ENCODE peak calls at places on chromosomes 7 and 10, in ten cellular contexts. One of them, this sample, is unnamed.

GRCh38 chr7:152481082-152481481 is 45.3 kb upstream of the KMT2C start:
- DNase-seq in heart left ventricle: no peak
- DNase-seq in gastrocnemius medialis: no peak
- DNase-seq in adrenal gland: no peak
- DNase-seq in neural progenitor cell: no peak
- DNase-seq in thoracic aorta: no peak
- DNase-seq in colonic mucosa: no peak
- DNase-seq in stomach: no peak
- DNase-seq in hepatocyte: no peak
- DNase-seq in spleen: no peak
- DNase-seq in this sample: no peak

GRCh38 chr10:6064119-6064518 is 2.0 kb upstream of the IL2RA start:
- DNase-seq in heart left ventricle: no peak
- DNase-seq in gastrocnemius medialis: no peak
- DNase-seq in adrenal gland: no peak
- DNase-seq in neural progenitor cell: no peak
- DNase-seq in thoracic aorta: no peak
- DNase-seq in colonic mucosa: no peak
- DNase-seq in stomach: peak; percentile 8
- DNase-seq in hepatocyte: no peak
- DNase-seq in spleen: no peak
- DNase-seq in this sample: no peak

GRCh38 chr7:65342723-65343629 is 30.7 kb upstream of the ZNF92 start:
- DNase-seq in heart left ventricle: no peak
- DNase-seq in gastrocnemius medialis: no peak
- DNase-seq in adrenal gland: no peak
- DNase-seq in neural progenitor cell: no peak
- DNase-seq in thoracic aorta: no peak
- DNase-seq in colonic mucosa: no peak
- DNase-seq in stomach: no peak
- DNase-seq in hepatocyte: peak; percentile 19
- DNase-seq in spleen: no peak
- DNase-seq in this sample: no peak

GRCh38 chr7:16962986-16963385 is 81.2 kb upstream of the AGR3 start:
- DNase-seq in heart left ventricle: no peak
- DNase-seq in gastrocnemius medialis: no peak
- DNase-seq in adrenal gland: no peak
- DNase-seq in neural progenitor cell: no peak
- DNase-seq in thoracic aorta: no peak
- DNase-seq in colonic mucosa: no peak
- DNase-seq in stomach: no peak
- DNase-seq in hepatocyte: no peak
- DNase-seq in spleen: no peak
- DNase-seq in this sample: no peak

GRCh38 chr10:131062621-131063260 is 248.8 kb downstream of the TCERG1L start:
- DNase-seq in heart left ventricle: no peak
- DNase-seq in gastrocnemius medialis: no peak
- DNase-seq in adrenal gland: no peak
- DNase-seq in neural progenitor cell: no peak
- DNase-seq in thoracic aorta: no peak
- DNase-seq in colonic mucosa: no peak
- DNase-seq in stomach: no peak
- DNase-seq in hepatocyte: no peak
- DNase-seq in spleen: peak; percentile 54
- DNase-seq in this sample: no peak

GRCh38 chr7:20320786-20321185 is 9.9 kb upstream of the ITGB8 start:
- DNase-seq in heart left ventricle: no peak
- DNase-seq in gastrocnemius medialis: no peak
- DNase-seq in adrenal gland: no peak
- DNase-seq in neural progenitor cell: no peak
- DNase-seq in thoracic aorta: no peak
- DNase-seq in colonic mucosa: no peak
- DNase-seq in stomach: no peak
- DNase-seq in hepatocyte: no peak
- DNase-seq in spleen: no peak
- DNase-seq in this sample: no peak

GRCh38 chr7:155795401-155795800 is 16.9 kb downstream of the SHH start:
- DNase-seq in heart left ventricle: no peak
- DNase-seq in gastrocnemius medialis: no peak
- DNase-seq in adrenal gland: no peak
- DNase-seq in neural progenitor cell: no peak
- DNase-seq in thoracic aorta: no peak
- DNase-seq in colonic mucosa: no peak
- DNase-seq in stomach: no peak
- DNase-seq in hepatocyte: no peak
- DNase-seq in spleen: peak; percentile 63
- DNase-seq in this sample: no peak

GRCh38 chr10:21078410-21079329 is 181.6 kb upstream of the NEBL start:
- DNase-seq in heart left ventricle: peak; percentile 67
- DNase-seq in gastrocnemius medialis: peak; percentile 27
- DNase-seq in adrenal gland: peak; percentile 55
- DNase-seq in neural progenitor cell: peak; percentile 88
- DNase-seq in thoracic aorta: no peak
- DNase-seq in colonic mucosa: peak; percentile 65
- DNase-seq in stomach: peak; percentile 64
- DNase-seq in hepatocyte: peak; percentile 80
- DNase-seq in spleen: no peak
- DNase-seq in this sample: peak; percentile 50

GRCh38 chr7:70156052-70156451 is 557.8 kb downstream of the AUTS2 start:
- DNase-seq in heart left ventricle: no peak
- DNase-seq in gastrocnemius medialis: peak; percentile 59
- DNase-seq in adrenal gland: no peak
- DNase-seq in neural progenitor cell: no peak
- DNase-seq in thoracic aorta: no peak
- DNase-seq in colonic mucosa: no peak
- DNase-seq in stomach: no peak
- DNase-seq in hepatocyte: no peak
- DNase-seq in spleen: no peak
- DNase-seq in this sample: no peak

GRCh38 chr10:29666201-29666600 is 31.4 kb upstream of the SVIL start:
- DNase-seq in heart left ventricle: no peak
- DNase-seq in gastrocnemius medialis: no peak
- DNase-seq in adrenal gland: no peak
- DNase-seq in neural progenitor cell: no peak
- DNase-seq in thoracic aorta: no peak
- DNase-seq in colonic mucosa: no peak
- DNase-seq in stomach: no peak
- DNase-seq in hepatocyte: no peak
- DNase-seq in spleen: no peak
- DNase-seq in this sample: no peak

GRCh38 chr10:12473491-12473890 is 124.1 kb downstream of the CAMK1D start:
- DNase-seq in heart left ventricle: no peak
- DNase-seq in gastrocnemius medialis: no peak
- DNase-seq in adrenal gland: no peak
- DNase-seq in neural progenitor cell: no peak
- DNase-seq in thoracic aorta: no peak
- DNase-seq in colonic mucosa: no peak
- DNase-seq in stomach: no peak
- DNase-seq in hepatocyte: no peak
- DNase-seq in spleen: peak; percentile 64
- DNase-seq in this sample: no peak
- H3K27ac ChIP-seq in heart left ventricle: no peak overlapping the region
- H3K27ac ChIP-seq in gastrocnemius medialis: no peak overlapping the region
- H3K27ac ChIP-seq in adrenal gland: no peak overlapping the region
- H3K27ac ChIP-seq in neural progenitor cell: no peak overlapping the region
- H3K27ac ChIP-seq in thoracic aorta: no peak overlapping the region
- H3K27ac ChIP-seq in colonic mucosa: peak overlapping the region; percentile 32
- H3K27ac ChIP-seq in stomach: no peak overlapping the region
- H3K27ac ChIP-seq in hepatocyte: no peak overlapping the region
- H3K27ac ChIP-seq in spleen: no peak overlapping the region
- H3K27ac ChIP-seq in this sample: no peak overlapping the region

GRCh38 chr7:99490878-99491277 is 9.2 kb downstream of the ZNF394 start:
- DNase-seq in heart left ventricle: no peak
- DNase-seq in gastrocnemius medialis: no peak
- DNase-seq in adrenal gland: no peak
- DNase-seq in neural progenitor cell: no peak
- DNase-seq in thoracic aorta: no peak
- DNase-seq in colonic mucosa: no peak
- DNase-seq in stomach: no peak
- DNase-seq in hepatocyte: no peak
- DNase-seq in spleen: peak; percentile 24
- DNase-seq in this sample: no peak
- H3K36me3 ChIP-seq in heart left ventricle: peaks cover 17% of the 10 kb centered on the region
- H3K36me3 ChIP-seq in gastrocnemius medialis: peaks cover 9% of the 10 kb centered on the region
- H3K36me3 ChIP-seq in adrenal gland: no peaks in the 10 kb centered on the region
- H3K36me3 ChIP-seq in neural progenitor cell: peaks cover 15% of the 10 kb centered on the region
- H3K36me3 ChIP-seq in thoracic aorta: peaks cover 23% of the 10 kb centered on the region
- H3K36me3 ChIP-seq in colonic mucosa: peaks cover 20% of the 10 kb centered on the region
- H3K36me3 ChIP-seq in stomach: peaks cover 67% of the 10 kb centered on the region
- H3K36me3 ChIP-seq in hepatocyte: peaks cover 14% of the 10 kb centered on the region
- H3K36me3 ChIP-seq in spleen: peaks cover 52% of the 10 kb centered on the region
- H3K36me3 ChIP-seq in this sample: peaks cover 22% of the 10 kb centered on the region

GRCh38 chr7:42886129-42886528 is 25.7 kb downstream of the C7orf25 start:
- DNase-seq in heart left ventricle: no peak
- DNase-seq in gastrocnemius medialis: no peak
- DNase-seq in adrenal gland: no peak
- DNase-seq in neural progenitor cell: no peak
- DNase-seq in thoracic aorta: no peak
- DNase-seq in colonic mucosa: no peak
- DNase-seq in stomach: no peak
- DNase-seq in hepatocyte: no peak
- DNase-seq in spleen: no peak
- DNase-seq in this sample: no peak
- TF ChIP-seq CTCF in heart left ventricle: no peak
- TF ChIP-seq CTCF in gastrocnemius medialis: no peak
- TF ChIP-seq CTCF in adrenal gland: no peak
- TF ChIP-seq CTCF in neural progenitor cell: peak; percentile 49
- TF ChIP-seq CTCF in thoracic aorta: no peak
- TF ChIP-seq CTCF in colonic mucosa: no peak
- TF ChIP-seq CTCF in stomach: no peak
- TF ChIP-seq CTCF in hepatocyte: peak; percentile 35
- TF ChIP-seq CTCF in spleen: peak; percentile 19
- TF ChIP-seq CTCF in this sample: no peak

DNA sequence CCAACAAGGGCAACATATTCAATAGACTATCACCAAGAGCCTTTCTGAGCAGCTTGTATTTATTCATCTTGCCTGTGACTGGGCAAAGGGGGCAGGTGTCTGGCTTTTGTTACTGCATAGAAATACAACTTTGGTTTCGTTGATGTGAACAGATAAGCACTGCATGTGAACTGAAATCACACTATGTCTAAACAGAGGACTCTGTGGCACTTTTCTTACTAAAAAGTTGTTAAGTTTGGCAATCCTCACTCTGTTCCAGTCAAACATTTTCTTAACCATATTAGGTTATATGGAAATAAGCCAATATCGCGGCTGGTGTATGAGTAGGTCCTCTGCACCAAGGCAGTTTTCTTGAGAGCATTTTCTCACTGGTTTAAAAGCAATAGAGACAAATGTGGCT is 48.5 kb downstream of the CALD1 start:
- DNase-seq in heart left ventricle: no peak
- DNase-seq in gastrocnemius medialis: no peak
- DNase-seq in adrenal gland: no peak
- DNase-seq in neural progenitor cell: no peak
- DNase-seq in thoracic aorta: no peak
- DNase-seq in colonic mucosa: no peak
- DNase-seq in stomach: no peak
- DNase-seq in hepatocyte: no peak
- DNase-seq in spleen: no peak
- DNase-seq in this sample: no peak
- H3K27ac ChIP-seq in heart left ventricle: peak overlapping the region; percentile 51
- H3K27ac ChIP-seq in gastrocnemius medialis: peak overlapping the region; percentile 65
- H3K27ac ChIP-seq in adrenal gland: no peak overlapping the region
- H3K27ac ChIP-seq in neural progenitor cell: no peak overlapping the region
- H3K27ac ChIP-seq in thoracic aorta: peak overlapping the region; percentile 93
- H3K27ac ChIP-seq in colonic mucosa: peak overlapping the region; percentile 39
- H3K27ac ChIP-seq in stomach: no peak overlapping the region
- H3K27ac ChIP-seq in hepatocyte: peak overlapping the region; percentile 19
- H3K27ac ChIP-seq in spleen: peak overlapping the region; percentile 51
- H3K27ac ChIP-seq in this sample: no peak overlapping the region

DNA sequence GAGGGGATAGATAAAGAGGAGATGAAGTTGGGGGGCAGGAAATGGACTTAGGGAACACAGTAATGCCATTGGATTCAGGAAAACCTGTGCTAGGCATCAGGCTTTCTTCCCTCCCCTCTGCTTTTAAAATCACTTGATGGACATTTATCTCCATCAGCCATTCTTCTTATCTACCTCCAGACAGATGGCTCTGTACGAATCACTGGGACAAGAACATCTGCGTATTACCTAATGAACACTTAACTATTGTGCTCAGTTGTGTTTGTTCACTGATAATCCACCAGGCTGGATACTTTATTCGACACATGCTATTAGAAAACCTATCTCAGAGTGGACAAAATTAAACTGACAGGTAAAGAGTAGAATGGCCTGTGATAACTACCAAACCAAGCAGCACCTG is 40.0 kb downstream of the TNKS2 start:
- DNase-seq in heart left ventricle: no peak
- DNase-seq in gastrocnemius medialis: no peak
- DNase-seq in adrenal gland: no peak
- DNase-seq in neural progenitor cell: no peak
- DNase-seq in thoracic aorta: no peak
- DNase-seq in colonic mucosa: no peak
- DNase-seq in stomach: no peak
- DNase-seq in hepatocyte: no peak
- DNase-seq in spleen: no peak
- DNase-seq in this sample: no peak
- H3K36me3 ChIP-seq in heart left ventricle: no peaks in the 10 kb centered on the region
- H3K36me3 ChIP-seq in gastrocnemius medialis: no peaks in the 10 kb centered on the region
- H3K36me3 ChIP-seq in adrenal gland: no peaks in the 10 kb centered on the region
- H3K36me3 ChIP-seq in neural progenitor cell: peaks cover 58% of the 10 kb centered on the region
- H3K36me3 ChIP-seq in thoracic aorta: peaks cover 81% of the 10 kb centered on the region
- H3K36me3 ChIP-seq in colonic mucosa: peaks cover 9% of the 10 kb centered on the region
- H3K36me3 ChIP-seq in stomach: peaks cover 99% of the 10 kb centered on the region
- H3K36me3 ChIP-seq in hepatocyte: no peaks in the 10 kb centered on the region
- H3K36me3 ChIP-seq in spleen: peaks cover 70% of the 10 kb centered on the region
- H3K36me3 ChIP-seq in this sample: peaks cover 30% of the 10 kb centered on the region

GRCh38 chr10:121978511-121978910 is 3.5 kb upstream of the NSMCE4A start:
- DNase-seq in heart left ventricle: no peak
- DNase-seq in gastrocnemius medialis: no peak
- DNase-seq in adrenal gland: no peak
- DNase-seq in neural progenitor cell: no peak
- DNase-seq in thoracic aorta: no peak
- DNase-seq in colonic mucosa: no peak
- DNase-seq in stomach: no peak
- DNase-seq in hepatocyte: no peak
- DNase-seq in spleen: no peak
- DNase-seq in this sample: no peak
- TF ChIP-seq CTCF in heart left ventricle: no peak
- TF ChIP-seq CTCF in gastrocnemius medialis: no peak
- TF ChIP-seq CTCF in adrenal gland: no peak
- TF ChIP-seq CTCF in neural progenitor cell: no peak
- TF ChIP-seq CTCF in thoracic aorta: no peak
- TF ChIP-seq CTCF in colonic mucosa: no peak
- TF ChIP-seq CTCF in stomach: no peak
- TF ChIP-seq CTCF in hepatocyte: no peak
- TF ChIP-seq CTCF in spleen: no peak
- TF ChIP-seq CTCF in this sample: no peak